ENCODE peak calls at places on chromosomes 16 and 17, in four cellular contexts. One of them, this sample, is unnamed.

GRCh38 chr17:63947711-63948330 is 15.7 kb upstream of the CD79B start:
- DNase-seq in HepG2: no peak
- DNase-seq in SK-N-SH: no peak
- DNase-seq in K562: no peak
- DNase-seq in this sample: no peak

GRCh38 chr16:63061319-63061718 is 1025.1 kb upstream of the CDH8 start:
- DNase-seq in HepG2: no peak
- DNase-seq in SK-N-SH: no peak
- DNase-seq in K562: no peak
- DNase-seq in this sample: no peak

GRCh38 chr16:56203052-56203451 is 11.8 kb downstream of the GNAO1 start:
- DNase-seq in HepG2: peak
- DNase-seq in SK-N-SH: peak
- DNase-seq in K562: peak
- DNase-seq in this sample: peak

GRCh38 chr16:19238386-19238785 is 47.1 kb upstream of the CLEC19A start:
- DNase-seq in HepG2: no peak
- DNase-seq in SK-N-SH: no peak
- DNase-seq in K562: no peak
- DNase-seq in this sample: no peak

GRCh38 chr16:31382485-31383161 is 10.5 kb upstream of the ITGAD start:
- DNase-seq in HepG2: peak
- DNase-seq in SK-N-SH: peak
- DNase-seq in K562: peak
- DNase-seq in this sample: peak

GRCh38 chr16:83738926-83739503 is 68.8 kb upstream of the HSBP1 start:
- DNase-seq in HepG2: no peak
- DNase-seq in SK-N-SH: no peak
- DNase-seq in K562: no peak
- DNase-seq in this sample: no peak

GRCh38 chr17:13735861-13736260 is 134.1 kb upstream of the HS3ST3A1 start:
- DNase-seq in HepG2: no peak
- DNase-seq in SK-N-SH: peak
- DNase-seq in K562: no peak
- DNase-seq in this sample: no peak

GRCh38 chr16:50259334-50260205 is 6.8 kb upstream of the ADCY7 start:
- DNase-seq in HepG2: no peak
- DNase-seq in SK-N-SH: peak
- DNase-seq in K562: no peak
- DNase-seq in this sample: no peak

GRCh38 chr17:42971589-42971988 is 7.3 kb upstream of the AARSD1 start:
- DNase-seq in HepG2: no peak
- DNase-seq in SK-N-SH: no peak
- DNase-seq in K562: no peak
- DNase-seq in this sample: no peak

GRCh38 chr16:49478107-49478506 is 104.5 kb downstream of the C16orf78 start:
- DNase-seq in HepG2: no peak
- DNase-seq in SK-N-SH: no peak
- DNase-seq in K562: no peak
- DNase-seq in this sample: no peak

GRCh38 chr17:20196314-20196713 is 187.2 kb downstream of the SPECC1 start:
- DNase-seq in HepG2: no peak
- DNase-seq in SK-N-SH: no peak
- DNase-seq in K562: no peak
- DNase-seq in this sample: no peak

GRCh38 chr17:12545877-12546513 is 119.7 kb upstream of the MYOCD start:
- DNase-seq in HepG2: peak
- DNase-seq in SK-N-SH: peak
- DNase-seq in K562: peak
- DNase-seq in this sample: peak

GRCh38 chr17:74730491-74731346 is 6.3 kb upstream of the RAB37 start:
- DNase-seq in HepG2: no peak
- DNase-seq in SK-N-SH: no peak
- DNase-seq in K562: no peak
- DNase-seq in this sample: no peak

GRCh38 chr16:73064227-73064995 is 16.5 kb upstream of the ZFHX3 start:
- DNase-seq in HepG2: no peak
- DNase-seq in SK-N-SH: peak
- DNase-seq in K562: peak
- DNase-seq in this sample: no peak

GRCh38 chr17:66399441-66399840 is 97.0 kb downstream of the PRKCA start:
- DNase-seq in HepG2: no peak
- DNase-seq in SK-N-SH: no peak
- DNase-seq in K562: no peak
- DNase-seq in this sample: no peak

GRCh38 chr16:19086322-19087199 is 19.1 kb downstream of the COQ7 start:
- DNase-seq in HepG2: peak
- DNase-seq in SK-N-SH: peak
- DNase-seq in K562: peak
- DNase-seq in this sample: peak

GRCh38 chr17:41308918-41309359 is at the start of gene KRTAP16-1:
- DNase-seq in HepG2: no peak
- DNase-seq in SK-N-SH: no peak
- DNase-seq in K562: no peak
- DNase-seq in this sample: no peak

GRCh38 chr16:29290631-29291247 is 115.8 kb downstream of the NPIPB11 start:
- DNase-seq in HepG2: peak
- DNase-seq in SK-N-SH: no peak
- DNase-seq in K562: peak
- DNase-seq in this sample: peak

GRCh38 chr16:53775821-53776431 is 72.0 kb downstream of the FTO start:
- DNase-seq in HepG2: peak
- DNase-seq in SK-N-SH: no peak
- DNase-seq in K562: no peak
- DNase-seq in this sample: no peak

GRCh38 chr17:55308613-55309332 is 44.0 kb downstream of the HLF start:
- DNase-seq in HepG2: no peak
- DNase-seq in SK-N-SH: no peak
- DNase-seq in K562: no peak
- DNase-seq in this sample: no peak

DNA sequence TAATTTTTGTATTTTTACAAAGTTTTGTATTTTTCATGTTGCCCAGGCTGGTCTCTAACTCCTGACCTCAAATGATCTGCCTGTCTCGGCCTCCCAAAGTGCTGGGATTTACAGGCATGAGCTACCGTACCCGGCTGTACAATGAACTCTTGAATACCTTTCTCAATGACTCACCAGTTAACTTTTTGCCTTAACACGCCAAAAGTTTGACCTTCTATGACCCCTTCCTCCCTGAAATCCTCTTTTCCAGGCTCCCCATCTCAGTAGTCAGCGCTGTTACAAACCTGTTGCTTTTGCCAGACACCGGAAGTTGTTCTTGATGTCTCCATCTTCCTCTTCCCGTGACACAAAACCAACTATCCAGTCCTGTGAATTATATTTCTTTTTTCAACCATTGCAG is 158.1 kb upstream of the ASIC2 start:
- DNase-seq in HepG2: no peak
- DNase-seq in SK-N-SH: no peak
- DNase-seq in K562: no peak
- DNase-seq in this sample: no peak
- TF ChIP-seq ELF1 in HepG2: no peak
- TF ChIP-seq ELF1 in SK-N-SH: no peak
- TF ChIP-seq ELF1 in K562: no peak
- TF ChIP-seq ELF1 in this sample: no peak

DNA sequence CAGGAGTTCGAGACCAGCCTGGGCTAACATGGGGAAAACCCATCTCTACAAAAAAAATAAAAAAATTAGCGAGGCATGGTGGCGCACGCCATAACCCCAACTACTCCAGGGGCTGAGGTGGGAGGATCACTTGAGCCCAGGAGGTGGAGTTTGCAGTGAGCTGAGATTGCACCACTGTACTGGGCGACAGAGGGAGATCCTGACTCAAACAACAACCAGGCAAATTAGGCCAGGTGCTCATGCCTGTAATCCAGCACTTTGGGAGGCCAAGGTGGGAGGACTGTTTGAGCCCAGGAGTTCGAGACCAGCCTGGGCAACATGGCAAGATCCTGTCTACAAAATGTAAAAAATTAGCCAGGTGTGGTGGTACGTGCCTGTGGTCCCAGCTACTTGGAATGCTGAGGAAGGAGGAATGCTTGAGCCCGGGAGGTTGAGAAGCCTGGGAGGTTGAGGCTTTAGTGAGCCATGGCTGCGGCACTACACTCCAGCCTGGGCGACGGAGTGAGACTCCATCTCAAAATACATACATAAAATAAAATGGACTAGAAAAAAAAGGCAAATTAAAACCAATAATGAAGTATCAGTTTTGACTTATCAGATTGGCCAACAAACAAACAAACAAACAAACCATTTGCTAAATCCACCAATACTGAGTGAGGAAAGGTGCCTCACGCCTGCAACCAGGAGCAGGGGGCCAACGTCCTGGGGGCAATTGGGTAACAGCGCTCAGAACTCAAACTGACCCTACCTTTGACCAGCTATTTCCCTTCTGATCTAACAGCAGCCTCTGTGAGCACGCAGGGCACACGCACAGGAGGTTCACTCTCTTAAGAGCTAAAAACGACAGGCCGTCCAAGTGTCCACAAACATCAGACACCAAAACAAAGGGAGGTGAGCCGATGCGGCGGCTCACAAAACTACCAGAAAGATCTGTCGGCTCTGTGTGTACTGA is 19.4 kb upstream of the FASN start:
- DNase-seq in HepG2: peak
- DNase-seq in SK-N-SH: peak
- DNase-seq in K562: no peak
- DNase-seq in this sample: no peak
- TF ChIP-seq ELF1 in HepG2: no peak
- TF ChIP-seq ELF1 in SK-N-SH: no peak
- TF ChIP-seq ELF1 in K562: no peak
- TF ChIP-seq ELF1 in this sample: no peak

GRCh38 chr16:1726661-1727502 is 20.9 kb downstream of the MAPK8IP3 start:
- DNase-seq in HepG2: no peak
- DNase-seq in SK-N-SH: no peak
- DNase-seq in K562: no peak
- DNase-seq in this sample: no peak

GRCh38 chr16:1724491-1724890 is 18.5 kb downstream of the MAPK8IP3 start:
- DNase-seq in HepG2: no peak
- DNase-seq in SK-N-SH: peak
- DNase-seq in K562: no peak
- DNase-seq in this sample: no peak

GRCh38 chr16:1727651-1728624 is 21.9 kb downstream of the MAPK8IP3 start:
- DNase-seq in HepG2: no peak
- DNase-seq in SK-N-SH: no peak
- DNase-seq in K562: no peak
- DNase-seq in this sample: no peak

GRCh38 chr16:1721372-1721771 is 15.4 kb downstream of the MAPK8IP3 start:
- DNase-seq in HepG2: no peak
- DNase-seq in SK-N-SH: no peak
- DNase-seq in K562: no peak
- DNase-seq in this sample: no peak

GRCh38 chr16:1723450-1724147 is 17.6 kb downstream of the MAPK8IP3 start:
- DNase-seq in HepG2: peak
- DNase-seq in SK-N-SH: peak
- DNase-seq in K562: peak
- DNase-seq in this sample: no peak
- TF ChIP-seq ELF1 in HepG2: no peak
- TF ChIP-seq ELF1 in SK-N-SH: no peak
- TF ChIP-seq ELF1 in K562: no peak
- TF ChIP-seq ELF1 in this sample: no peak

GRCh38 chr16:11620243-11621003 is 33.7 kb upstream of the LITAF start:
- DNase-seq in HepG2: no peak
- DNase-seq in SK-N-SH: no peak
- DNase-seq in K562: no peak
- DNase-seq in this sample: no peak

GRCh38 chr16:11624205-11624604 is 37.5 kb upstream of the LITAF start:
- DNase-seq in HepG2: no peak
- DNase-seq in SK-N-SH: no peak
- DNase-seq in K562: peak
- DNase-seq in this sample: no peak

GRCh38 chr16:11619327-11619851 is 32.7 kb upstream of the LITAF start:
- DNase-seq in HepG2: no peak
- DNase-seq in SK-N-SH: no peak
- DNase-seq in K562: no peak
- DNase-seq in this sample: no peak

GRCh38 chr16:11621539-11621919 is 34.8 kb upstream of the LITAF start:
- DNase-seq in HepG2: no peak
- DNase-seq in SK-N-SH: no peak
- DNase-seq in K562: no peak
- DNase-seq in this sample: no peak

GRCh38 chr16:11621920-11622651 is 35.4 kb upstream of the LITAF start:
- DNase-seq in HepG2: no peak
- DNase-seq in SK-N-SH: peak
- DNase-seq in K562: no peak
- DNase-seq in this sample: no peak
- TF ChIP-seq ELF1 in HepG2: no peak
- TF ChIP-seq ELF1 in SK-N-SH: no peak
- TF ChIP-seq ELF1 in K562: no peak
- TF ChIP-seq ELF1 in this sample: no peak

GRCh38 chr17:7561589-7562207 is at the start of gene SENP3:
- DNase-seq in HepG2: peak
- DNase-seq in SK-N-SH: peak
- DNase-seq in K562: peak
- DNase-seq in this sample: peak
- TF ChIP-seq ELF1 in HepG2: no peak
- TF ChIP-seq ELF1 in SK-N-SH: no peak
- TF ChIP-seq ELF1 in K562: no peak
- TF ChIP-seq ELF1 in this sample: no peak

DNA sequence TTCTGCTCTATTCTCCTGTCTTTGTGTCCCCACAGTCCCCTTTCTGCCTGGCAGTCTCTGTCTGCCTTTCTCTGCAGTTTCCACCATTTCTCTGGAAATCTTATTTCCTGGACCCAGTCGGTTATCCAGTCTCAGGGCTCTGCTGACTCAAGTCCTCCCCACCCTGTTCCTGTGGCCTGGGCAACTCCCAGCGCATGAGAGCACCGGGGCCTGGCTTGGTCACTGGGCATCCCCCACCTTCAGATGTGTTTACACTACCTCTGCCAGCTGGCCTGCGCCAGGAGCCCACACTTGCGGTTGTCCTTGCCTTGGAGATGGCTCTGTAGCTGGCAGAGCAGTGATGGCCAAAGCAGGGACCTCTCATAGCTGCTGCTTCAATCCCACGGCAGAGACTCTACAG is 17.2 kb downstream of the GUCY2D start:
- DNase-seq in HepG2: no peak
- DNase-seq in SK-N-SH: no peak
- DNase-seq in K562: no peak
- DNase-seq in this sample: no peak
- TF ChIP-seq ELF1 in HepG2: no peak
- TF ChIP-seq ELF1 in SK-N-SH: no peak
- TF ChIP-seq ELF1 in K562: no peak
- TF ChIP-seq ELF1 in this sample: no peak

GRCh38 chr17:2189231-2189630 is 114.4 kb downstream of the SMG6 start:
- DNase-seq in HepG2: no peak
- DNase-seq in SK-N-SH: no peak
- DNase-seq in K562: no peak
- DNase-seq in this sample: no peak

GRCh38 chr17:2184993-2185931 is 118.3 kb downstream of the SMG6 start:
- DNase-seq in HepG2: no peak
- DNase-seq in SK-N-SH: peak
- DNase-seq in K562: no peak
- DNase-seq in this sample: no peak

GRCh38 chr17:2187758-2188157 is 115.8 kb downstream of the SMG6 start:
- DNase-seq in HepG2: no peak
- DNase-seq in SK-N-SH: no peak
- DNase-seq in K562: no peak
- DNase-seq in this sample: no peak

GRCh38 chr17:2190014-2190413 is 113.6 kb downstream of the SMG6 start:
- DNase-seq in HepG2: no peak
- DNase-seq in SK-N-SH: no peak
- DNase-seq in K562: no peak
- DNase-seq in this sample: no peak

GRCh38 chr17:2186937-2187336 is 116.6 kb downstream of the SMG6 start:
- DNase-seq in HepG2: no peak
- DNase-seq in SK-N-SH: no peak
- DNase-seq in K562: no peak
- DNase-seq in this sample: no peak
- TF ChIP-seq ELF1 in HepG2: no peak
- TF ChIP-seq ELF1 in SK-N-SH: no peak
- TF ChIP-seq ELF1 in K562: no peak
- TF ChIP-seq ELF1 in this sample: no peak